ENCODE peak calls at places on chromosomes 12 and 14, in five cellular contexts. R, B, O, F and M are unnamed samples. For H3K36me3 and H3K27me3, the result is how much of the 10 kb centered on the place peaks cover.

GRCh38 chr12:112420740-112421139 is 2.0 kb downstream of the PTPN11 start:
- DNase-seq in B (no peak), R (no peak), O (no peak), F (no peak), M (no peak)

GRCh38 chr14:88908216-88908615 is 83.8 kb downstream of the TTC8 start:
- DNase-seq in R (no peak), B (no peak), O (no peak), F (no peak), M (no peak)

GRCh38 chr12:6328945-6329692 is 12.8 kb downstream of the TNFRSF1A start:
- DNase-seq in B (no peak), O (no peak), R (no peak), F (no peak), M (no peak)

GRCh38 chr14:95533822-95534221 is 1.0 kb upstream of the GLRX5 start:
- DNase-seq in F (no peak), R (no peak), B (no peak), O (no peak), M (no peak)

GRCh38 chr14:39967885-39968284 is 535.7 kb upstream of the FBXO33 start:
- DNase-seq in O (no peak), R (no peak), F (no peak), B (no peak), M (no peak)

GRCh38 chr12:95648990-95649791 is 97.9 kb upstream of the USP44 start:
- DNase-seq in O (no peak), F (peak), B (peak), R (peak), M (peak)

GRCh38 chr12:85823436-85824179 is 12.6 kb downstream of the RASSF9 start:
- DNase-seq in F (peak), R (no peak), B (peak), O (no peak), M (no peak)

GRCh38 chr14:88411039-88411438 is 25.6 kb downstream of the SPATA7 start:
- DNase-seq in O (no peak), R (no peak), F (no peak), B (no peak), M (no peak)

GRCh38 chr14:50607181-50607580 is 47.2 kb downstream of the ATL1 start:
- DNase-seq in O (no peak), F (no peak), R (no peak), B (no peak), M (peak)

GRCh38 chr12:83477706-83478105 is 791.0 kb downstream of the TMTC2 start:
- DNase-seq in R (no peak), F (no peak), B (no peak), O (no peak), M (no peak)

GRCh38 chr14:79281244-79282199 is 929.8 kb downstream of the DIO2 start:
- DNase-seq in B (no peak), R (no peak), F (no peak), O (no peak), M (no peak)

GRCh38 chr12:65656904-65657351 is 167.4 kb upstream of the HMGA2 start:
- DNase-seq in O (no peak), F (peak), R (no peak), B (peak), M (peak)

GRCh38 chr14:34203271-34203722 is 252.4 kb upstream of the EGLN3 start:
- DNase-seq in B (peak), F (no peak), O (no peak), R (no peak), M (no peak)

GRCh38 chr14:22556990-22557623 is 31.9 kb downstream of the DAD1 start:
- DNase-seq in B (peak), O (peak), F (no peak), R (peak), M (peak)

GRCh38 chr12:115407036-115407435 is 723.1 kb upstream of the TBX3 start:
- DNase-seq in R (no peak), O (no peak), B (no peak), F (no peak), M (no peak)

GRCh38 chr14:54450535-54450934 is 9.4 kb upstream of the CNIH1 start:
- DNase-seq in B (peak), R (no peak), O (no peak), F (no peak), M (peak)

GRCh38 chr14:91311284-91311662 is 66.8 kb upstream of the GPR68 start:
- DNase-seq in B (no peak), F (no peak), R (no peak), O (no peak), M (no peak)

GRCh38 chr12:88247241-88247643 is 105.1 kb downstream of the TMTC3 start:
- DNase-seq in R (no peak), O (no peak), F (peak), B (peak), M (peak)

GRCh38 chr12:54025507-54026393 is 2.5 kb upstream of the HOXC6 start:
- DNase-seq in B (no peak), O (no peak), F (no peak), R (no peak), M (peak)

GRCh38 chr12:94203181-94203546 is 54.8 kb downstream of the PLXNC1 start:
- DNase-seq in O (no peak), F (no peak), B (no peak), R (no peak), M (no peak)

GRCh38 chr12:94204647-94205247 is 56.4 kb downstream of the PLXNC1 start:
- DNase-seq in R (no peak), F (no peak), B (no peak), O (no peak), M (no peak)

GRCh38 chr12:94202245-94203180 is 54.1 kb downstream of the PLXNC1 start:
- DNase-seq in B (peak), F (no peak), O (no peak), R (no peak), M (no peak)

GRCh38 chr12:94205738-94206310 is 57.4 kb downstream of the PLXNC1 start:
- DNase-seq in O (no peak), F (no peak), R (no peak), B (no peak), M (no peak)

GRCh38 chr12:94203796-94204195 is 55.4 kb downstream of the PLXNC1 start:
- DNase-seq in O (no peak), B (no peak), R (no peak), F (no peak), M (no peak)
- H3K4me3 ChIP-seq in O (no peak), B (no peak), R (no peak), F (no peak), M (no peak)

GRCh38 chr14:74891870-74892269 is 10.2 kb downstream of the DLST start:
- DNase-seq in O (no peak), R (no peak), B (peak), F (no peak), M (peak)

GRCh38 chr14:74892745-74893144 is 11.0 kb downstream of the DLST start:
- DNase-seq in R (no peak), F (no peak), O (no peak), B (no peak), M (no peak)

GRCh38 chr14:74890262-74890661 is 8.5 kb downstream of the DLST start:
- DNase-seq in O (no peak), B (no peak), R (no peak), F (no peak), M (no peak)

GRCh38 chr14:74886001-74886400 is 4.3 kb downstream of the DLST start:
- DNase-seq in O (no peak), F (no peak), R (no peak), B (peak), M (no peak)

GRCh38 chr14:74888164-74889158 is 6.7 kb downstream of the DLST start:
- DNase-seq in O (no peak), B (peak), R (no peak), F (no peak), M (no peak)
- H3K36me3 ChIP-seq in O (under half), B (under half), R (under half), F (under half), M (under half)

GRCh38 chr12:130768120-130768519 is 52.0 kb upstream of the RIMBP2 start:
- DNase-seq in F (no peak), R (no peak), B (peak), O (no peak), M (no peak)

GRCh38 chr12:130765186-130765659 is 49.1 kb upstream of the RIMBP2 start:
- DNase-seq in R (no peak), F (no peak), B (peak), O (no peak), M (no peak)

GRCh38 chr12:130775953-130776856 is 60.1 kb upstream of the RIMBP2 start:
- DNase-seq in O (no peak), B (peak), F (peak), R (peak), M (peak)

GRCh38 chr12:130766470-130766869 is 50.4 kb upstream of the RIMBP2 start:
- DNase-seq in F (no peak), B (no peak), R (no peak), O (no peak), M (no peak)

GRCh38 chr12:130770413-130771028 is 54.4 kb upstream of the RIMBP2 start:
- DNase-seq in R (no peak), O (no peak), B (no peak), F (no peak), M (no peak)
- H3K27me3 ChIP-seq in R (under half), O (under half), B (under half), F (under half), M (under half)

DNA sequence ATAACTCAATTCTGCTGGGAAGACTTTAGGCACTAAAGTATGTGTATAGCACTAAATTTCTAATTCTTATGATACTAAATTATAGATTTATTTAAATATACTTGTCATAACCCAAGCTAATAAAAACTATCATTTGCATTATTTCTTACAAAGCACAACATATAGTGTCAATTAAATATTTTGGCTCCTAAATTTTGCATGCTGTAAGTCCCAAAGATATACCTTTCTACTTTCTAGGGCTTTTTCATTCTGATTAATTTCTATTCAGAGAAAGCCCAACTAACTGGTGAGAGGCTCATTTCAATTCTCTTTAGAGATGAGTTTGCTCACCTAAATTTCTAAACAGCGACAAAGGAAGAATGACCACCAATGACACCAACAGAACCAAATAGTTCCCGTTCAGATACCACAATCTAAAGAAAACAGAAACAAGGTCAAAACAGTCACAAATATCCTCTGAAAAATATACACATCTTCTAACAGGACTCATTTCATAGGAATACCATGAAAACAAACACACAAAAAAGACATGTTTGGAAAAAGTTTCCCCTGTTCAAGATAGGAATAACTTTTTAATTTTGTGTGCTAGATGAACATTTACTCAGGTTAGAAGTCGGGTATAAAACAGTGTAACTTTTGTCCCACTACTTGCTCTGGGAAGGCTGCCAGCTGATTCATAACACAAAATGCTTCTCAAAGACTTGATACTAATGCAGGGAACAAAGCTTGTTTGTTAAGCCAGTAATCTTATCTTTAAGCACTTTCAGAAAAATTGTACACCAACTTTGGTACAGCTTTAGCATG is 7.6 kb downstream of the SLC38A2 start:
- DNase-seq in F (no peak), B (peak), O (no peak), R (peak), M (peak)
- H3K4me3 ChIP-seq in F (no peak), B (no peak), O (no peak), R (no peak), M (peak)